ENCODE peak calls at places on chromosomes 7 and 10, in ten cellular contexts. X is left ventricle myocardium inferior, N is cardiac muscle cell, A is lower leg skin, E is psoas muscle, S is lower lobe of right lung, G is GM10248, K is RWPE1, P is dorsolateral prefrontal cortex, H is choroid plexus epithelial cell. Y is an unnamed sample.

GRCh38 chr10:129102906-129103693 is 363.9 kb upstream of the MGMT start:
- DNase-seq in X (no peak), N (no peak), A (peak), E (no peak), S (no peak), G (no peak), K (no peak), P (no peak), H (peak), Y (no peak)

GRCh38 chr7:108016841-108017775 is 14.1 kb upstream of the LAMB1 start:
- DNase-seq in X (no peak), N (peak), A (no peak), E (no peak), S (no peak), G (no peak), K (peak), P (no peak), H (peak), Y (no peak)

GRCh38 chr7:103857435-103857834 is 132.0 kb downstream of the RELN start:
- DNase-seq in X (no peak), N (no peak), A (no peak), E (no peak), S (no peak), G (no peak), K (no peak), P (no peak), H (no peak), Y (no peak)

GRCh38 chr7:130290745-130291144 is 2.2 kb upstream of the CPA4 start:
- DNase-seq in X (no peak), N (no peak), A (peak), E (no peak), S (no peak), G (no peak), K (no peak), P (no peak), H (peak), Y (no peak)

GRCh38 chr10:110553905-110554304 is 13.6 kb upstream of the SMC3 start:
- DNase-seq in X (no peak), N (peak), A (no peak), E (no peak), S (no peak), G (no peak), K (no peak), P (no peak), H (peak), Y (no peak)

GRCh38 chr10:130961506-130962239 is 349.8 kb downstream of the TCERG1L start:
- DNase-seq in X (no peak), N (no peak), A (peak), E (no peak), S (no peak), G (no peak), K (no peak), P (no peak), H (no peak), Y (no peak)

GRCh38 chr10:71005337-71006305 is 117.3 kb upstream of the PCBD1 start:
- DNase-seq in X (peak), N (peak), A (no peak), E (no peak), S (no peak), G (no peak), K (no peak), P (no peak), H (no peak), Y (no peak)

GRCh38 chr7:142752376-142753225 is 3.3 kb downstream of the PRSS1 start:
- DNase-seq in X (no peak), N (no peak), A (peak), E (no peak), S (no peak), G (no peak), K (no peak), P (no peak), H (no peak), Y (no peak)

GRCh38 chr7:139023076-139023475 is 12.8 kb downstream of the ZC3HAV1L start:
- DNase-seq in X (no peak), N (no peak), A (no peak), E (no peak), S (no peak), G (no peak), K (no peak), P (no peak), H (peak), Y (no peak)

GRCh38 chr7:924541-925231 is 29.8 kb downstream of the ADAP1 start:
- DNase-seq in X (peak), N (no peak), A (peak), E (peak), S (peak), G (peak), K (no peak), P (no peak), H (no peak), Y (peak)

GRCh38 chr7:145212050-145212449 is 376.2 kb upstream of the TPK1 start:
- DNase-seq in X (no peak), N (no peak), A (no peak), E (no peak), S (no peak), G (no peak), K (no peak), P (no peak), H (peak), Y (no peak)

GRCh38 chr7:32175099-32175498 is 104.9 kb upstream of the PDE1C start:
- DNase-seq in X (no peak), N (no peak), A (no peak), E (no peak), S (no peak), G (no peak), K (no peak), P (no peak), H (no peak), Y (no peak)

GRCh38 chr10:30491204-30491603 is 57.2 kb downstream of the MAP3K8 start:
- DNase-seq in X (no peak), N (no peak), A (peak), E (no peak), S (no peak), G (no peak), K (peak), P (no peak), H (peak), Y (no peak)

GRCh38 chr7:86939197-86939814 is 120.1 kb downstream of the ELAPOR2 start:
- DNase-seq in X (no peak), N (peak), A (no peak), E (no peak), S (no peak), G (no peak), K (peak), P (peak), H (peak), Y (no peak)

DNA sequence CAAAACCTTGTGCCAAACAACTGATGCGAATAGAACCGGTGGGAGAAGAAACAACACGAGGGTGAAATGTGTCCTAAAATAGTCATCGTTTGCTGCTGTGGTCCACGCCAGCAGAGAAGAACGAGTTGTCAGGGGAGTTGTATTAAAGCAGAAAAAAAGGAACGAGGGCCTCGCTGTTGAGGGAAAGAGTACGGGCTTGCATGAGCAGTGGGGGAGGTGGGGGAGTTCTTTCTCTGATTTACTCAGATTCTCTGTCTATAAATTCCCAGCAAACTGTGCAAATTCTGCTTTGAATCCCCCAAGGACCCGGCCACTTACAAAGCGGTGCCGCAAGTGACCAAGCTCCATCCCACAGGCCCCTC is 97.6 kb downstream of the TMEM130 start:
- DNase-seq in X (no peak), N (no peak), A (no peak), E (no peak), S (no peak), G (no peak), K (no peak), P (no peak), H (no peak), Y (no peak)
- TF ChIP-seq CTCF in X (no peak), N (no peak), A (no peak), E (no peak), S (no peak), G (no peak), K (no peak), P (no peak), H (no peak), Y (no peak)

GRCh38 chr10:92590623-92591549 is 2.0 kb upstream of the KIF11 start:
- DNase-seq in X (peak), N (peak), A (no peak), E (peak), S (peak), G (peak), K (no peak), P (peak), H (peak), Y (no peak)

GRCh38 chr10:92591550-92592140 is 1.3 kb upstream of the KIF11 start:
- DNase-seq in X (peak), N (peak), A (peak), E (peak), S (peak), G (peak), K (peak), P (peak), H (peak), Y (peak)

GRCh38 chr10:92594194-92594593 is 1.3 kb downstream of the KIF11 start:
- DNase-seq in X (no peak), N (no peak), A (no peak), E (no peak), S (no peak), G (no peak), K (no peak), P (no peak), H (no peak), Y (no peak)

GRCh38 chr10:92593553-92594046 is 670 bp downstream of the KIF11 start:
- DNase-seq in X (no peak), N (no peak), A (no peak), E (no peak), S (no peak), G (no peak), K (no peak), P (no peak), H (no peak), Y (no peak)

GRCh38 chr10:92592761-92593552 is at the start of gene KIF11:
- DNase-seq in X (peak), N (peak), A (peak), E (peak), S (peak), G (peak), K (peak), P (peak), H (peak), Y (peak)
- TF ChIP-seq CTCF in X (no peak), N (peak), A (no peak), E (no peak), S (no peak), G (no peak), K (no peak), P (peak), H (no peak), Y (no peak)

GRCh38 chr10:17851611-17852010 is 42.5 kb downstream of the MRC1 start:
- DNase-seq in X (peak), N (no peak), A (peak), E (peak), S (peak), G (no peak), K (no peak), P (no peak), H (no peak), Y (no peak)

GRCh38 chr10:17848646-17849045 is 39.5 kb downstream of the MRC1 start:
- DNase-seq in X (no peak), N (no peak), A (no peak), E (no peak), S (no peak), G (no peak), K (no peak), P (no peak), H (no peak), Y (no peak)

GRCh38 chr10:17850526-17850925 is 41.4 kb downstream of the MRC1 start:
- DNase-seq in X (no peak), N (no peak), A (no peak), E (no peak), S (no peak), G (no peak), K (no peak), P (no peak), H (no peak), Y (no peak)

DNA sequence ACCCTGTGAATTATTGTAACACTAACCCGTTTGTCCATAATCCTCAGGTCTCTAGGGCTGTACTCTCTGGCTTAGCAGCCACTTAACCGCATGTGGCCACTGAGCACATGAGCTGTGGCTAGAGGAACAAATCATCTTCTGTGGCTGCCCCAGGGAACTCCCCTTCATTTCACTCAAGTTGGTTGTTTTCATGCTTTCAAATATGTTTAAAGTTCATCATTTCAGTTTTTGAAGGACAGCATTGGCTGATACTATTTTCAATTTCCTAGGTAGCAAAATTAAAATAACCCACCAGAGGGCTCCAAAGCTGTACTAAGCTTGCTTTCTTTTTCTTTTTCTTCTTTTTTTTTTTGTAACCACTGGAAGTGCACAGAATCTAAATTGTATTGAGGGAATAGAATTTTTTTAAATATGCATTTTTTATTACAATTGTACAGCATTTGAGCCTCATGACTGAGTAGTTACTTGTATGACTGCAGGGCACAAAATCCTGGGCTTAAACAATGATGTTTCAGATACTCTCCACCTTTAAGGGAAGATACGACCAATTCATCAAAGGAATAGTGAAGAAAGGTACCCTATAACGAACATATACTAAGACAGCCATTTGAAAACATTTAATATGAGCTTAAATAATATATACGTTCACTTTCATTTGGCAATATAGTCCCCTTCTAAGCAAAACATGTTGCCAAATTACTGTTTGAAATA is 38.6 kb downstream of the MRC1 start:
- DNase-seq in X (no peak), N (peak), A (no peak), E (no peak), S (no peak), G (no peak), K (no peak), P (no peak), H (peak), Y (no peak)
- TF ChIP-seq CTCF in X (peak), N (peak), A (no peak), E (peak), S (peak), G (peak), K (peak), P (peak), H (peak), Y (peak)

GRCh38 chr10:21246178-21246577 is 279.3 kb downstream of the SKIDA1 start:
- DNase-seq in X (no peak), N (no peak), A (no peak), E (no peak), S (no peak), G (no peak), K (no peak), P (no peak), H (no peak), Y (no peak)

GRCh38 chr10:21238717-21239116 is 286.8 kb downstream of the SKIDA1 start:
- DNase-seq in X (no peak), N (no peak), A (no peak), E (no peak), S (no peak), G (no peak), K (no peak), P (no peak), H (no peak), Y (no peak)

GRCh38 chr10:21247592-21247991 is 277.9 kb downstream of the SKIDA1 start:
- DNase-seq in X (no peak), N (no peak), A (no peak), E (no peak), S (no peak), G (no peak), K (no peak), P (no peak), H (no peak), Y (no peak)

GRCh38 chr10:21243748-21244257 is 281.7 kb downstream of the SKIDA1 start:
- DNase-seq in X (no peak), N (no peak), A (no peak), E (no peak), S (no peak), G (no peak), K (no peak), P (no peak), H (no peak), Y (no peak)

GRCh38 chr10:21242915-21243314 is 282.6 kb downstream of the SKIDA1 start:
- DNase-seq in X (no peak), N (no peak), A (no peak), E (no peak), S (no peak), G (no peak), K (no peak), P (no peak), H (no peak), Y (no peak)
- TF ChIP-seq CTCF in X (no peak), N (no peak), A (no peak), E (no peak), S (no peak), G (no peak), K (no peak), P (no peak), H (no peak), Y (no peak)

GRCh38 chr10:22641743-22642142 is 72.6 kb downstream of the PIP4K2A start:
- DNase-seq in X (no peak), N (no peak), A (no peak), E (no peak), S (no peak), G (no peak), K (no peak), P (no peak), H (no peak), Y (no peak)
- TF ChIP-seq CTCF in X (no peak), N (no peak), A (no peak), E (no peak), S (no peak), G (no peak), K (no peak), P (no peak), H (no peak), Y (no peak)